ENCODE peak calls at places on chromosomes 4 and X, in four cellular contexts. I is K562, U is HepG2, J is GM12878. P is an unnamed sample.

GRCh38 chrX:72009731-72010130 is 99.1 kb downstream of the NHSL2 start:
- DNase-seq in I (no peak), U (no peak), J (no peak), P (no peak)

GRCh38 chr4:8146158-8146557 is 12.5 kb downstream of the ABLIM2 start:
- DNase-seq in I (no peak), U (no peak), J (no peak), P (no peak)

GRCh38 chrX:100830547-100830946 is 10.4 kb downstream of the CSTF2 start:
- DNase-seq in I (no peak), U (no peak), J (peak; percentile 9), P (no peak)

GRCh38 chrX:150649096-150649870 is 43.9 kb upstream of the MTMR1 start:
- DNase-seq in I (no peak), U (no peak), J (no peak), P (no peak)

GRCh38 chr4:168651374-168651773 is 154.5 kb downstream of the PALLD start:
- DNase-seq in I (no peak), U (no peak), J (no peak), P (no peak)

GRCh38 chr4:165563851-165564250 is 185.0 kb downstream of the CPE start:
- DNase-seq in I (no peak), U (no peak), J (no peak), P (no peak)

GRCh38 chr4:121377065-121377464 is 3.8 kb downstream of the QRFPR start:
- DNase-seq in I (no peak), U (no peak), J (no peak), P (no peak)

GRCh38 chrX:115642895-115643530 is 82.0 kb downstream of the PLS3 start:
- DNase-seq in I (peak; percentile 37), U (peak; percentile 6), J (peak; percentile 23), P (peak; percentile 56)

GRCh38 chrX:27680726-27681125 is 90.6 kb downstream of the DCAF8L2 start:
- DNase-seq in I (no peak), U (no peak), J (no peak), P (no peak)

GRCh38 chr4:147799986-147800555 is 68.2 kb downstream of the ARHGAP10 start:
- DNase-seq in I (no peak), U (no peak), J (peak; percentile 92), P (no peak)

GRCh38 chr4:56505269-56506109 is at the start of gene ARL9:
- DNase-seq in I (no peak), U (no peak), J (no peak), P (no peak)

GRCh38 chr4:26576171-26576829 is 7.6 kb upstream of the TBC1D19 start:
- DNase-seq in I (no peak), U (peak; percentile 34), J (no peak), P (no peak)

GRCh38 chr4:54400802-54401201 is 171.7 kb downstream of the PDGFRA start:
- DNase-seq in I (no peak), U (no peak), J (no peak), P (no peak)

GRCh38 chrX:63581390-63581789 is 203.6 kb downstream of the ARHGEF9 start:
- DNase-seq in I (no peak), U (no peak), J (no peak), P (no peak)

GRCh38 chrX:134525086-134525792 is 65.3 kb downstream of the HPRT1 start:
- DNase-seq in I (no peak), U (no peak), J (no peak), P (no peak)

GRCh38 chr4:7513731-7514130 is 79.0 kb upstream of the PSAPL1 start:
- DNase-seq in I (no peak), U (no peak), J (no peak), P (no peak)

GRCh38 chr4:184688447-184688846 is 38.9 kb downstream of the PRIMPOL start:
- DNase-seq in I (no peak), U (no peak), J (no peak), P (no peak)

GRCh38 chrX:69138512-69138911 is 26.7 kb downstream of the PJA1 start:
- DNase-seq in I (no peak), U (no peak), J (no peak), P (no peak)

GRCh38 chrX:10483191-10483808 is 137.1 kb downstream of the MID1 start:
- DNase-seq in I (no peak), U (no peak), J (no peak), P (no peak)
- TF ChIP-seq TARDBP in I (no peak), U (no peak), J (no peak), P (no peak)

GRCh38 chr4:60780874-60781273 is 419.3 kb upstream of the ADGRL3 start:
- DNase-seq in I (no peak), U (no peak), J (no peak), P (no peak)
- TF ChIP-seq TARDBP in I (no peak), U (no peak), J (no peak), P (no peak)

GRCh38 chr4:183324619-183325018 is 2.4 kb upstream of the CLDN24 start:
- DNase-seq in I (no peak), U (no peak), J (no peak), P (no peak)
- TF ChIP-seq TARDBP in I (no peak), U (no peak), J (no peak), P (no peak)

GRCh38 chrX:20066968-20067708 is 49.6 kb downstream of the MAP7D2 start:
- DNase-seq in I (peak; percentile 8), U (peak; percentile 35), J (no peak), P (peak; percentile 58)
- TF ChIP-seq TARDBP in I (no peak), U (no peak), J (no peak), P (no peak)

GRCh38 chrX:40459576-40460158 is 121.1 kb upstream of the ATP6AP2 start:
- DNase-seq in I (no peak), U (no peak), J (no peak), P (no peak)
- TF ChIP-seq TARDBP in I (no peak), U (no peak), J (no peak), P (no peak)

DNA sequence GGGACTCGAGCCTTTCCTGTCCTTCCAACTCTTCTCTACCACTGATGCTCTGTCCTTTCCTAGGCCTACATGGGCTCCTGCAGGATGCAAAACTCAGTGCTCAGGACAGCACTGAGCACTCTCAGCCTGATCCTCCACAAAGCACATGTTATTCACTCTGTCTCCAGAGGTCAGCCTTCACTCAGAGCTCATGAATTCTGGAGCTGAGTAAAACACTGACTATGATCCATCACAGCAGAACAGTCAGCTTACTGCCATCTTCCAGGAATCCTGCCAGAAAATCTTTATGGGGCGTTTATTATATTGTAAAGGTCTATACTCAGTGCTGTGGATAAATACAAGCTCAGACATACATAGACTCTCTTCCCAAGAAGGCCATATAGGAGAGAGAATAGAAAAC is 121.5 kb upstream of the CPEB2 start:
- DNase-seq in I (no peak), U (no peak), J (no peak), P (no peak)
- TF ChIP-seq TARDBP in I (no peak), U (no peak), J (no peak), P (no peak)

GRCh38 chr4:27692868-27693634 is 832.4 kb downstream of the STIM2 start:
- DNase-seq in I (no peak), U (no peak), J (no peak), P (no peak)

GRCh38 chr4:27692098-27692679 is 831.5 kb downstream of the STIM2 start:
- DNase-seq in I (no peak), U (peak; percentile 28), J (no peak), P (peak; percentile 23)
- TF ChIP-seq TARDBP in I (no peak), U (no peak), J (no peak), P (no peak)

GRCh38 chr4:10673817-10674369 is 10.7 kb downstream of the CLNK start:
- DNase-seq in I (no peak), U (no peak), J (peak; percentile 89), P (no peak)
- TF ChIP-seq TARDBP in I (no peak), U (no peak), J (no peak), P (no peak)

GRCh38 chrX:121569609-121570008 is 522.2 kb downstream of the GLUD2 start:
- DNase-seq in I (no peak), U (no peak), J (peak; percentile 30), P (no peak)

GRCh38 chrX:121570072-121570841 is 522.8 kb downstream of the GLUD2 start:
- DNase-seq in I (no peak), U (no peak), J (no peak), P (no peak)

GRCh38 chrX:121571333-121571732 is 523.9 kb downstream of the GLUD2 start:
- DNase-seq in I (no peak), U (no peak), J (no peak), P (no peak)
- TF ChIP-seq TARDBP in I (no peak), U (no peak), J (no peak), P (no peak)

P was measured in HEK293T.